ENCODE peak calls at places on chromosomes 16 and 17, in seven cellular contexts. Y is uterus, G is mesendoderm, F is stomach, V is cardiac fibroblast, Q is dorsolateral prefrontal cortex, U is aorta. H is an unnamed sample.

GRCh38 chr17:49951362-49952080 is 17.5 kb upstream of the DLX4 start:
- DNase-seq in Y (no peak), G (no peak), F (no peak), V (no peak), Q (no peak), U (no peak), H (no peak)

GRCh38 chr16:87391324-87391949 is 699 bp upstream of the MAP1LC3B start:
- DNase-seq in Y (peak), G (peak), F (peak), V (peak), Q (no peak), U (peak), H (no peak)

GRCh38 chr16:89837014-89837546 is 8.8 kb downstream of the SPIRE2 start:
- DNase-seq in Y (no peak), G (no peak), F (no peak), V (no peak), Q (no peak), U (no peak), H (no peak)

GRCh38 chr17:55259684-55260111 is 5.1 kb upstream of the HLF start:
- DNase-seq in Y (no peak), G (no peak), F (no peak), V (no peak), Q (no peak), U (no peak), H (no peak)

GRCh38 chr17:50534222-50534978 is 1.9 kb downstream of the EPN3 start:
- DNase-seq in Y (no peak), G (peak), F (peak), V (no peak), Q (no peak), U (no peak), H (no peak)

GRCh38 chr17:67606471-67606870 is 111.3 kb upstream of the NOL11 start:
- DNase-seq in Y (no peak), G (no peak), F (peak), V (peak), Q (no peak), U (no peak), H (peak)

GRCh38 chr17:5282639-5283217 is 644 bp downstream of the RABEP1 start:
- DNase-seq in Y (peak), G (peak), F (no peak), V (peak), Q (no peak), U (peak), H (no peak)

GRCh38 chr17:27471321-27472269 is 15.3 kb downstream of the KSR1 start:
- DNase-seq in Y (no peak), G (no peak), F (no peak), V (no peak), Q (no peak), U (no peak), H (no peak)

GRCh38 chr17:55435408-55435807 is 13.8 kb upstream of the MMD start:
- DNase-seq in Y (no peak), G (no peak), F (no peak), V (no peak), Q (no peak), U (no peak), H (no peak)

GRCh38 chr16:67173808-67174705 is 3.7 kb downstream of the NOL3 start:
- DNase-seq in Y (peak), G (peak), F (peak), V (peak), Q (peak), U (peak), H (peak)

GRCh38 chr16:84055801-84056634 is 13.4 kb upstream of the SLC38A8 start:
- DNase-seq in Y (peak), G (peak), F (no peak), V (no peak), Q (peak), U (no peak), H (no peak)

GRCh38 chr17:15398736-15399331 is 57.4 kb upstream of the TEKT3 start:
- DNase-seq in Y (no peak), G (no peak), F (no peak), V (peak), Q (no peak), U (peak), H (no peak)

GRCh38 chr17:8632087-8632486 is 1.6 kb upstream of the MYH10 start:
- DNase-seq in Y (no peak), G (peak), F (no peak), V (no peak), Q (no peak), U (no peak), H (no peak)

GRCh38 chr16:87806246-87806607 is 40.4 kb upstream of the KLHDC4 start:
- DNase-seq in Y (no peak), G (peak), F (peak), V (no peak), Q (no peak), U (no peak), H (no peak)

GRCh38 chr16:23368469-23368868 is 66.4 kb downstream of the SCNN1B start:
- DNase-seq in Y (no peak), G (no peak), F (no peak), V (no peak), Q (no peak), U (no peak), H (no peak)

GRCh38 chr16:22189473-22190168 is 16.5 kb upstream of the EEF2K start:
- DNase-seq in Y (peak), G (no peak), F (peak), V (peak), Q (no peak), U (peak), H (peak)

GRCh38 chr16:81755915-81756644 is 23.0 kb upstream of the PLCG2 start:
- DNase-seq in Y (no peak), G (no peak), F (no peak), V (peak), Q (no peak), U (peak), H (no peak)

GRCh38 chr17:44217738-44218343 is 1.6 kb downstream of the UBTF start:
- DNase-seq in Y (no peak), G (no peak), F (no peak), V (no peak), Q (no peak), U (no peak), H (no peak)

GRCh38 chr16:84314373-84314772 is 19.7 kb downstream of the WFDC1 start:
- DNase-seq in Y (no peak), G (no peak), F (no peak), V (no peak), Q (no peak), U (no peak), H (no peak)

GRCh38 chr17:75783069-75783783 is 1.4 kb upstream of the UNK start:
- DNase-seq in Y (no peak), G (peak), F (no peak), V (peak), Q (no peak), U (no peak), H (peak)
- H3K4me3 ChIP-seq in Y (no peak), G (no peak), F (no peak), V (no peak), Q (peak), U (no peak), H (peak)

GRCh38 chr17:78884148-78884870 is 18.7 kb downstream of the CEP295NL start:
- DNase-seq in Y (peak), G (peak), F (no peak), V (peak), Q (peak), U (no peak), H (no peak)

GRCh38 chr17:78883090-78883532 is 19.9 kb downstream of the CEP295NL start:
- DNase-seq in Y (peak), G (peak), F (peak), V (peak), Q (no peak), U (peak), H (no peak)

GRCh38 chr17:78883533-78884131 is 19.4 kb downstream of the CEP295NL start:
- DNase-seq in Y (peak), G (peak), F (peak), V (peak), Q (peak), U (peak), H (no peak)

GRCh38 chr17:78884876-78885667 is 17.9 kb downstream of the CEP295NL start:
- DNase-seq in Y (no peak), G (no peak), F (no peak), V (no peak), Q (no peak), U (no peak), H (no peak)

DNA sequence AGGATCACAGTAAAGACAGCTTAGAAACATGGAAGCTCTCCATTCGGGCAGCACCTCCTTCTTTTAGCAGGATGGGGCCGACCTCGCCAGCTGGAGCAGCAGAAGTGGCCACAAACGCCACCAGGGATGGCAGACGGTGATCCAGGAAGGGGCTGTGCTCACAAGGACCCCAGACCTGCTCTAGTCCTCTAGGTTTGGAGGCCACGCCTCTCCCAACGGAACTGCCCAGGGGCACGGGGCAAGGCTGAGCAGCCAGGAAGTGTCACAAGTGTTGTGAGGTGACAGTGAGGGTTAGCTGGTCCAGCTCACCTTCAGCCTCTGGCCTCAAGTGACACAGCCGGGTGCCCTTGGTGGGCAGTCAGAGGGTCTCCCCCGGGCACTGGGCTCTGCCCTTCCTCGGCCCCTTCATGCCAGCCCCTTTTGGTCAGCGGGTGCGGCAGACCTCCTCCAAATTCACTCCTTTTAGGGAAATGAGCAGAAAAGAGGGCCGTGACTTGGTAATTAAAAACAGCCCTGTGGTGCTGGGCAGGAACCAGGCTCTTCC is 20.4 kb downstream of the CEP295NL start:
- DNase-seq in Y (no peak), G (peak), F (no peak), V (no peak), Q (no peak), U (peak), H (no peak)
- H3K4me3 ChIP-seq in Y (peak), G (no peak), F (no peak), V (no peak), Q (peak), U (no peak), H (no peak)

DNA sequence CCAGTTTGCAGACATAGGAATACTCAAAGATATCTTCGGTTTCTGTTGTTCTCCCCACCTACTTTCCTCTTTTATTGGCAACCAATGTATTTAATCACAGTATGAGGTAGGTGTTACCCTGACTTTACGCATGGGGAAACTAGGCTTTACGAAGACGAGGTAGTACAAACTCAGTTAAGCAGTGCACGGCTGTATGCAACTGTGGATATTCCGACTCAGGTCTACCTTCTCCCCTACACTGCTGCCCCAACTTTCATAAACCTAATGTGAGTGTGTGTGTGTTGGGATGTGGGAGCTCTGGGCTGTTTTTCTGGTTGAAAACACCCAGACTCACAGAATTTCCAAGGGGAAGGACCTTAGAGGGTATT is 1.2 kb upstream of the GPT2 start:
- DNase-seq in Y (no peak), G (no peak), F (no peak), V (no peak), Q (no peak), U (no peak), H (no peak)
- H3K4me3 ChIP-seq in Y (no peak), G (no peak), F (peak), V (no peak), Q (peak), U (no peak), H (peak)

GRCh38 chr17:6556121-6557039 is at the start of gene PITPNM3:
- DNase-seq in Y (no peak), G (no peak), F (peak), V (no peak), Q (no peak), U (no peak), H (no peak)

GRCh38 chr17:6557040-6557438 is 684 bp upstream of the PITPNM3 start:
- DNase-seq in Y (no peak), G (no peak), F (no peak), V (no peak), Q (no peak), U (no peak), H (no peak)

GRCh38 chr17:6555331-6556120 is 829 bp downstream of the PITPNM3 start:
- DNase-seq in Y (no peak), G (peak), F (peak), V (peak), Q (no peak), U (no peak), H (no peak)

GRCh38 chr17:6554336-6554735 is 2.0 kb downstream of the PITPNM3 start:
- DNase-seq in Y (no peak), G (no peak), F (no peak), V (no peak), Q (no peak), U (no peak), H (no peak)

GRCh38 chr17:6554871-6555330 is 1.5 kb downstream of the PITPNM3 start:
- DNase-seq in Y (no peak), G (peak), F (peak), V (no peak), Q (no peak), U (no peak), H (no peak)
- H3K4me3 ChIP-seq in Y (no peak), G (no peak), F (peak), V (no peak), Q (peak), U (no peak), H (no peak)

GRCh38 chr16:11862489-11862888 is 11.1 kb upstream of the RSL1D1 start:
- DNase-seq in Y (no peak), G (no peak), F (no peak), V (no peak), Q (no peak), U (no peak), H (no peak)
- H3K4me3 ChIP-seq in Y (no peak), G (no peak), F (no peak), V (no peak), Q (no peak), U (no peak), H (no peak)

GRCh38 chr16:54847609-54848008 is 83.1 kb upstream of the IRX5 start:
- DNase-seq in Y (no peak), G (no peak), F (no peak), V (no peak), Q (no peak), U (no peak), H (no peak)
- H3K4me3 ChIP-seq in Y (no peak), G (no peak), F (no peak), V (no peak), Q (no peak), U (no peak), H (no peak)

DNA sequence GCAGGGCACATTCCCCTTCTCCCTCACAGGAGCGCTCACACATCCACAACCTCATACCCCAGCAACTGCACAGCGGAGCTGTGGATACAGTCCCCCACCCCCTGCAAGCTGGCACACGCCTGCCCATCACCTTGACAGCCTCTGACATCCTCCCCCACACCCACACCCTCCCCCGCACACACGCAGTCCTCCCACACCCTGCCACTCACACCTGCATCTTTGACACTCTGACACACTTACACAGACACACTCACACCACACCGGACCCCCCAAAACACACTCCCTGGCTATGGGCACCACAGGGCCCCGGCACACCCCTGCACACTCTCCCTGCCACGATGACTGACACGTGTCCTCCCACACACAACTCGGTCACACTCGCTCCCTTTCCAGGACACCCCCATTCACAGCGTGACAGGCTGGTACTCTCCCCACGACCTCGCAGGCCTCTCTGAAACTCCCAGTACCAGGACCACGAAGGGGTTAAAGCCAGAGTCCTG is 531 bp upstream of the PPP1R1B start:
- DNase-seq in Y (no peak), G (no peak), F (no peak), V (no peak), Q (no peak), U (no peak), H (no peak)
- H3K4me3 ChIP-seq in Y (no peak), G (no peak), F (no peak), V (no peak), Q (peak), U (no peak), H (no peak)

DNA sequence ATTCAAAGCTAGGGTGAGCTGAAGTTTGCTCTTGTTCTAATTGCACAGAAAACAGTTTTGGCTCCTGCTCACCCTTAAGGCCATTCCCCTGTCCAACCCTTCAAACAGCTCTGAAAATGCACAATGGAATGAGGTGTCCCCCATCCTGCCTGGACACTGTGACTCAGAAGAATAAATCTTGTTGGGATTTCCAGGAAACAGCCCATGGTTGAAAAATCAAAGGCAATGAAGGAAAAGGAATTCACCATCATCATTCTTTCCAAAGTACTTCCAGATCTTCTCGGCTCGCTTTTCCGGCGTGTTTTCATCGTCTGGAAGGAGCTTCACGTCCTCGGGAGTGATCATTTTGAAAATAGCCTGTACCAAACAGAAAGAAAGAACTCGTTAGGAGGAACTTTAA is 4.3 kb downstream of the RCVRN start:
- DNase-seq in Y (peak), G (no peak), F (no peak), V (peak), Q (no peak), U (no peak), H (no peak)
- H3K4me3 ChIP-seq in Y (no peak), G (no peak), F (no peak), V (no peak), Q (no peak), U (no peak), H (no peak)

GRCh38 chr17:30238387-30239088 is 3.0 kb upstream of the SLC6A4 start:
- DNase-seq in Y (no peak), G (peak), F (no peak), V (no peak), Q (no peak), U (no peak), H (no peak)
- H3K4me3 ChIP-seq in Y (no peak), G (no peak), F (no peak), V (no peak), Q (no peak), U (no peak), H (no peak)

DNA sequence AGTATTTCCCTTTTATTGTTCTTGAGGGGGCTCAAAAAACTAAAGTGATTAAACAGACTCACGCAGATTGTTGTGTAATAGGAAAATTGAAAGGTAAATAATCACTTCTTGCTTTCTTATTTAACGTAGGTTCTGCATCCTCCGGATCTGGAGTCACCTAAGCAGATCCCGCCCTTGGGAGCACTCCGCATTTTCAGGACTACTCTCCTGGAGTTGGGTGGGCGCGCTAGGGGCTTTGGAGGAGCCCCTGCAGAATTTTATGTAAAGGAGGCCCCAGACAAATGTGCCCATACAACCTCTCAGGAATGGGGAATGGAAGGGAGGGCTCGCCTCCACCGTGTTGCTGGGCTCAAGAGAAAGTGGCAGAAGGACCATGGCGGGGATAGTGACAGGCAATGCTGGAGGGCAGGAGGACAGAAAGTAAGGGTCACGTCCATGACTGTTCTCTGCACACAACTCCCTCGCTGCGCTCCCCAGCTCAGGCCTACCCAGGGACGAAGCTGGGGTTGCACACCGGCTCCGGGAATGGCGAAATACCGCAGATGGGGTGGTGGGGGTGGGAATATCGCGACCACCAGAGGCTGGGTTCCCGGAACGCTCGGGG is 8.3 kb downstream of the MT2A start:
- DNase-seq in Y (no peak), G (no peak), F (no peak), V (no peak), Q (no peak), U (no peak), H (no peak)
- H3K4me3 ChIP-seq in Y (peak), G (no peak), F (peak), V (peak), Q (peak), U (no peak), H (no peak)